ENCODE peak calls at places on chromosomes 7 and 10, in seven cellular contexts. V, U, H, Z, I, N and S are unnamed samples.

GRCh38 chr10:14186245-14186644 is 144.5 kb downstream of the FRMD4A start:
- DNase-seq in U (no peak), H (no peak), Z (no peak), N (peak; percentile 17), I (no peak), V (peak; percentile 12), S (no peak)

GRCh38 chr7:86786376-86786775 is 142.7 kb downstream of the GRM3 start:
- DNase-seq in V (no peak), I (no peak), H (peak; percentile 70), N (no peak), Z (no peak), U (no peak), S (no peak)

GRCh38 chr7:155206286-155207020 is 91.2 kb upstream of the INSIG1 start:
- DNase-seq in V (peak; percentile 95), H (peak; percentile 93), Z (peak; percentile 39), I (peak; percentile 48), U (peak; percentile 83), N (no peak), S (peak; percentile 77)

GRCh38 chr7:95686109-95686508 is 86.2 kb upstream of the DYNC1I1 start:
- DNase-seq in I (no peak), Z (peak; percentile 69), U (peak; percentile 80), H (no peak), N (peak; percentile 81), V (peak; percentile 54), S (peak; percentile 56)

GRCh38 chr10:11678074-11678793 is 63.9 kb upstream of the ECHDC3 start:
- DNase-seq in H (peak; percentile 82), V (peak; percentile 2), I (no peak), U (peak; percentile 55), N (no peak), Z (no peak), S (no peak)

GRCh38 chr7:155584763-155585531 is 38.6 kb upstream of the CNPY1 start:
- DNase-seq in I (no peak), V (peak; percentile 53), N (no peak), U (no peak), Z (peak; percentile 71), H (no peak), S (peak; percentile 53)

GRCh38 chr7:154433632-154434598 is 381.7 kb downstream of the DPP6 start:
- DNase-seq in Z (no peak), U (no peak), V (no peak), I (no peak), H (no peak), N (no peak), S (no peak)

GRCh38 chr10:130054021-130054420 is 56.6 kb downstream of the C10orf143 start:
- DNase-seq in Z (no peak), U (no peak), H (no peak), V (no peak), I (no peak), N (no peak), S (no peak)

GRCh38 chr10:16612148-16612742 is 90.6 kb upstream of the C1QL3 start:
- DNase-seq in U (no peak), H (no peak), N (peak; percentile 33), I (no peak), V (peak; percentile 48), Z (no peak), S (peak; percentile 44)

GRCh38 chr10:83625831-83626360 is 513.4 kb upstream of the GHITM start:
- DNase-seq in H (no peak), V (no peak), Z (no peak), I (no peak), U (no peak), N (no peak), S (no peak)

GRCh38 chr7:2523941-2524807 is 4.6 kb downstream of the LFNG start:
- DNase-seq in Z (peak; percentile 98), I (peak; percentile 87), H (peak; percentile 86), N (peak; percentile 66), U (no peak), V (no peak), S (no peak)

GRCh38 chr10:80632742-80633141 is 95.0 kb downstream of the SH2D4B start:
- DNase-seq in V (no peak), U (no peak), Z (no peak), I (no peak), N (no peak), H (no peak), S (no peak)

GRCh38 chr10:98460837-98461499 is 14.2 kb upstream of the HPS1 start:
- DNase-seq in I (no peak), V (peak; percentile 16), N (peak; percentile 78), H (no peak), Z (peak; percentile 83), U (peak; percentile 77), S (peak; percentile 99)

GRCh38 chr10:24465899-24466615 is 257.1 kb downstream of the KIAA1217 start:
- DNase-seq in I (no peak), V (peak; percentile 86), U (no peak), N (peak; percentile 83), Z (peak; percentile 80), H (no peak), S (peak; percentile 13)

GRCh38 chr10:48671914-48672595 is 12.6 kb upstream of the WDFY4 start:
- DNase-seq in N (no peak), I (no peak), Z (no peak), H (peak; percentile 89), V (no peak), U (no peak), S (no peak)
- TF ChIP-seq POLR2A in N (no peak), I (no peak), Z (no peak), H (no peak), V (no peak), U (no peak), S (no peak)

DNA sequence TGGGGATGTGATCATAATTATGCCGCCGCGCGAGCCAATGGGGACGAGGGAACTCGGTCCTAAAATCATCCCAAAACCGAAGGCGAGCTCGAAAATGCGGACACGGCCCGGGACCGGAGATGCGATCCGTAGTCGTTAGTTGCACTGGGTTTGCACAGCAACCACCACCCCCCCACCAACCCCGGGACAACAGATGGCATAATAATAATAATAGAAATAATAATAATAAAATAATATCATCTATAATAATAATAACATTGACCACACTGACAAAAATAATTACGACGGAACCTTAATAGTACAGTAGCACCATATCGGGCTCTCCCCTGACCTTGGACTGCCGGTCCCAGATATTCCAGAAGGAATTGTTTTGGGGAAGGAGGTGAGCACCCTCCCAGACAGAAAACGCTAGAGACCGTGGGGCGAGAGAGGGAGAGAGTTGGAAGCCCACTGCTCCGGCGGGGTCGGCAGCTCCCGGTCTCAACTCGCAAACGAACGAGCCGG is 1.1 kb upstream of the EMX2 start:
- DNase-seq in U (no peak), I (no peak), Z (no peak), H (no peak), N (no peak), V (no peak), S (no peak)
- TF ChIP-seq POLR2A in U (no peak), I (no peak), Z (no peak), H (no peak), N (no peak), V (no peak), S (no peak)

GRCh38 chr10:44981172-44982113 is 2.8 kb upstream of the DEPP1 start:
- DNase-seq in Z (peak; percentile 77), I (no peak), U (peak; percentile 83), V (peak; percentile 53), N (peak; percentile 79), H (no peak), S (no peak)
- TF ChIP-seq POLR2A in Z (no peak), I (no peak), U (no peak), V (no peak), N (no peak), H (no peak), S (no peak)

DNA sequence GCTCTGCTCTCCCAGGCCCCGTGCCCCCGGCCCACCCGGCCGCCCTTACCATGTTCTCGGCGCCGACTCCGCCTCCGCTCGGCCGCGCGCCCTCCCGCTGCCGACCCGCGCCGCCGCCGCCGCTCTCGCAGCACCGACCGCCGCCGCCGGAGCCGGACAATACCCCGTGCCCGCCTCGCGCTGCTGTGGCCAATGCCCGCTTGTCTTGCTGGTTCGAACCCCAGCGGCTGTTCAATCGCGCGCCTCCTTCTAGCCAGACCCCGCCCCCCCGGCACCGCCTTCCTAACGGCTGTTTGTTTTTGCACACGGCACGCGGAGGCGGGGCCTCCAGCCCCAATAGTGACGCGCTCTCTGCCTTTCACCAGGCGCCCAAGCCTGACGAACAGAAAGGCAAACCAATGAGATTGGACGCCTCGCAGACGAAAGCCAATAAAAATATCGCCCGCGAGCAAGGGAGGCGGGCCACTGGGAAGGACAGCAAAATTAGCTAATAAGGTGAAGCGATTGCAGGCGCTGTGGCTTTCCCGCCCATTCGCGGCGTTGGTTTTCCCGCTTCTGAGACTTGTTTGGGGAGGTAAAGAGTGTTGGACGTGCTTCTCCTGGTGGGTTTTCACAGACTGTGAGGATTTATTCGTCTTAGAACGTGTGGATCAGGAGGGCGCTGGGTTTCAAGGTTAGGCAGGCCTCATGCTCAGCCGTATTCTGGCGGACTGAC is at the start of gene H2AZ2:
- DNase-seq in N (peak; percentile 100), I (peak; percentile 100), H (peak; percentile 100), Z (peak; percentile 100), U (peak; percentile 100), V (peak; percentile 100), S (peak; percentile 100)
- TF ChIP-seq POLR2A in N (peak; percentile 84), I (peak; percentile 17), H (peak; percentile 53), Z (peak; percentile 82), U (peak; percentile 55), V (peak; percentile 95), S (peak; percentile 98)

DNA sequence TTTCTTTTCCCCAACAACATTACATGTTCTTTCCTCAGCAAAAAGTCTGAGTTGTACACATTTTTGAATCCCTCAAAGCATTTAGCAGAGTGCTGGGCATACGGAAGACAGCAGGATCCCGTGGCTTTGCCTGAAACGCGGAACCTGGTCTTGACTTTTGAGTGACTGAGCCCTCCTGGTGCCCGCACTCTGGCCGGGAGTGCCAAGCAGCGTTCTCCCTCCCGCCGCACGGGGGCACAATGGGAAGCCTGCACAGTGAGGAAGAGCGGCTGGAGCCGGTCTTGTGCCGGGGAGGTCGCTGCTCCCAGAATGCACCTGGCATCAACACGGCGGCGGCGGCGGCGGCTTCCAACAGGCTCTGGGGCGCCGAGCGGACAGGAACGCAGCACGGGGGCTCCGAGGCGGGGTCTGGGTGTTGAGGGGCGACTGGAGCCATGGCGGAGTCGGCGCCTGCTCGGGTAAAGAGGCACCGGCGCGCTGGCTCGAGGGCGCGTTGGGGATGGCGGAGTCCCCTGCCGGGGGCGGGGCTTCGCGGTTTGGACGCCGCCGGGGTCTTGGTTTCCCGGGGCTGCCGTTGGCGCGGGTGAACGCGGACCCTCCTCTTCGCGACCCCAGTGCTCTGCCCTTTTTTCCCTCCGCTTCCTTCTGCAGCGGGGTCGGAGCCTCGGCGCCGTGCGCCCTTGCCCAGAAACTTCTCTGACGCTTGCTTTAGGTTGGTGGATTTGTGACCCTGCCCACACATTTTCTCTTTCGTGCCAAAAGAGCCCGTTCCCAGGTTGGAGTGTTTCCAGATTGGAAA is at the start of gene ZNF212:
- DNase-seq in U (peak; percentile 92), H (peak; percentile 98), I (peak; percentile 91), V (peak; percentile 98), N (peak; percentile 93), Z (peak; percentile 95), S (peak; percentile 93)
- TF ChIP-seq POLR2A in U (no peak), H (no peak), I (peak; percentile 24), V (peak; percentile 48), N (peak; percentile 10), Z (peak; percentile 66), S (peak; percentile 32)

GRCh38 chr7:739964-740942 is 13.2 kb upstream of the PRKAR1B start:
- DNase-seq in I (peak; percentile 39), U (peak; percentile 64), V (no peak), H (peak; percentile 69), N (no peak), Z (no peak), S (no peak)
- TF ChIP-seq POLR2A in I (no peak), U (no peak), V (no peak), H (no peak), N (no peak), Z (no peak), S (no peak)